ENCODE peak calls at places on chromosomes 4 and X, in four cellular contexts. X, V, K and S are unnamed samples.

GRCh38 chr4:134463771-134464170 is 262.2 kb upstream of the PABPC4L start:
- DNase-seq in K (no peak), X (no peak), V (no peak), S (no peak)

GRCh38 chrX:30597258-30598012 is 19.9 kb upstream of the TASL start:
- DNase-seq in X (no peak), V (no peak), K (no peak), S (no peak)

GRCh38 chrX:65502618-65503017 is 32.0 kb downstream of the LAS1L start:
- DNase-seq in X (no peak), K (no peak), V (no peak), S (no peak)

GRCh38 chr4:94365304-94365703 is 22.7 kb upstream of the HPGDS start:
- DNase-seq in V (no peak), K (no peak), X (no peak), S (no peak)

GRCh38 chr4:6354119-6354518 is 84.5 kb downstream of the WFS1 start:
- DNase-seq in K (no peak), X (no peak), V (no peak), S (no peak)

GRCh38 chrX:128020701-128021100 is 31.5 kb downstream of the ACTRT1 start:
- DNase-seq in K (peak), V (peak), X (no peak), S (peak)

GRCh38 chrX:118513120-118513899 is 17.7 kb downstream of the DOCK11 start:
- DNase-seq in X (no peak), K (no peak), V (no peak), S (no peak)

GRCh38 chrX:153651540-153652079 is 4.6 kb downstream of the DUSP9 start:
- DNase-seq in V (no peak), K (no peak), X (no peak), S (no peak)

GRCh38 chrX:17654116-17654515 is 83.2 kb upstream of the SCML1 start:
- DNase-seq in X (peak), K (no peak), V (no peak), S (no peak)

GRCh38 chrX:155997436-155997835 is at the start of gene IL9R:
- DNase-seq in X (peak), K (no peak), V (no peak), S (no peak)

GRCh38 chrX:122816288-122816687 is 367.8 kb upstream of the GRIA3 start:
- DNase-seq in X (no peak), K (no peak), V (no peak), S (no peak)

GRCh38 chrX:129655547-129656248 is 942 bp upstream of the APLN start:
- DNase-seq in X (peak), V (no peak), K (no peak), S (no peak)

GRCh38 chrX:3231766-3232165 is 114.7 kb downstream of the MXRA5 start:
- DNase-seq in X (no peak), V (no peak), K (peak), S (no peak)

GRCh38 chr4:96103086-96103485 is 263.2 kb downstream of the PDHA2 start:
- DNase-seq in X (no peak), V (no peak), K (peak), S (no peak)

GRCh38 chrX:8845469-8845868 is 44.3 kb upstream of the FAM9A start:
- DNase-seq in X (no peak), V (no peak), K (no peak), S (no peak)

GRCh38 chr4:41281038-41281634 is 24.4 kb downstream of the UCHL1 start:
- DNase-seq in V (peak), X (peak), K (peak), S (peak)

GRCh38 chr4:104616401-104616820 is 121.7 kb upstream of the CXXC4 start:
- DNase-seq in K (no peak), V (no peak), X (no peak), S (no peak)

GRCh38 chr4:16253127-16253960 is 27.1 kb upstream of the TAPT1 start:
- DNase-seq in K (peak), V (no peak), X (no peak), S (peak)

GRCh38 chr4:23921447-23921845 is 31.6 kb upstream of the PPARGC1A start:
- DNase-seq in K (no peak), V (no peak), X (no peak), S (no peak)

GRCh38 chrX:71634366-71634765 is 16.1 kb upstream of the CXCR3 start:
- DNase-seq in V (no peak), X (no peak), K (no peak), S (no peak)

GRCh38 chr4:67934628-67935027 is 28.7 kb downstream of the TMPRSS11A start:
- DNase-seq in K (no peak), V (no peak), X (no peak), S (no peak)